ENCODE peak calls at places on chromosomes 4 and X, in seven cellular contexts. One of them, this sample, is unnamed.

GRCh38 chr4:82201805-82202636 is 171.8 kb downstream of the HNRNPD start:
- DNase-seq in A549: peak; percentile 40
- DNase-seq in lower lobe of right lung: no peak
- DNase-seq in body of pancreas: peak; percentile 57
- DNase-seq in IMR-90: peak; percentile 27
- DNase-seq in choroid plexus epithelial cell: peak; percentile 72
- DNase-seq in Caco-2: peak; percentile 63
- DNase-seq in this sample: peak; percentile 53

GRCh38 chrX:105527759-105528158 is 294.6 kb upstream of the NRK start:
- DNase-seq in A549: no peak
- DNase-seq in lower lobe of right lung: no peak
- DNase-seq in body of pancreas: no peak
- DNase-seq in IMR-90: no peak
- DNase-seq in choroid plexus epithelial cell: no peak
- DNase-seq in Caco-2: no peak
- DNase-seq in this sample: peak; percentile 14

GRCh38 chrX:108353452-108353851 is 84.8 kb downstream of the COL4A6 start:
- DNase-seq in A549: no peak
- DNase-seq in lower lobe of right lung: no peak
- DNase-seq in body of pancreas: no peak
- DNase-seq in IMR-90: no peak
- DNase-seq in choroid plexus epithelial cell: no peak
- DNase-seq in Caco-2: no peak
- DNase-seq in this sample: no peak

GRCh38 chr4:142727152-142727551 is 118.9 kb downstream of the INPP4B start:
- DNase-seq in A549: no peak
- DNase-seq in lower lobe of right lung: no peak
- DNase-seq in body of pancreas: no peak
- DNase-seq in IMR-90: no peak
- DNase-seq in choroid plexus epithelial cell: no peak
- DNase-seq in Caco-2: no peak
- DNase-seq in this sample: no peak

GRCh38 chrX:13428055-13428786 is 108.4 kb upstream of the ATXN3L start:
- DNase-seq in A549: peak; percentile 86
- DNase-seq in lower lobe of right lung: no peak
- DNase-seq in body of pancreas: peak; percentile 4
- DNase-seq in IMR-90: peak; percentile 72
- DNase-seq in choroid plexus epithelial cell: peak; percentile 89
- DNase-seq in Caco-2: no peak
- DNase-seq in this sample: peak; percentile 90

GRCh38 chr4:41532336-41532735 is 5.6 kb upstream of the LIMCH1 start:
- DNase-seq in A549: no peak
- DNase-seq in lower lobe of right lung: no peak
- DNase-seq in body of pancreas: no peak
- DNase-seq in IMR-90: no peak
- DNase-seq in choroid plexus epithelial cell: no peak
- DNase-seq in Caco-2: no peak
- DNase-seq in this sample: no peak

GRCh38 chr4:119962631-119963030 is 104.0 kb downstream of the MAD2L1 start:
- DNase-seq in A549: no peak
- DNase-seq in lower lobe of right lung: no peak
- DNase-seq in body of pancreas: no peak
- DNase-seq in IMR-90: peak; percentile 5
- DNase-seq in choroid plexus epithelial cell: no peak
- DNase-seq in Caco-2: no peak
- DNase-seq in this sample: no peak

GRCh38 chr4:52028970-52029369 is 8.8 kb upstream of the LRRC66 start:
- DNase-seq in A549: peak; percentile 4
- DNase-seq in lower lobe of right lung: no peak
- DNase-seq in body of pancreas: no peak
- DNase-seq in IMR-90: peak; percentile 79
- DNase-seq in choroid plexus epithelial cell: peak; percentile 69
- DNase-seq in Caco-2: no peak
- DNase-seq in this sample: peak; percentile 60

GRCh38 chr4:48904101-48904500 is 2.5 kb downstream of the OCIAD2 start:
- DNase-seq in A549: no peak
- DNase-seq in lower lobe of right lung: no peak
- DNase-seq in body of pancreas: no peak
- DNase-seq in IMR-90: no peak
- DNase-seq in choroid plexus epithelial cell: no peak
- DNase-seq in Caco-2: no peak
- DNase-seq in this sample: no peak

GRCh38 chr4:48483777-48484493 is 792 bp downstream of the SLC10A4 start:
- DNase-seq in A549: peak; percentile 13
- DNase-seq in lower lobe of right lung: peak; percentile 49
- DNase-seq in body of pancreas: no peak
- DNase-seq in IMR-90: no peak
- DNase-seq in choroid plexus epithelial cell: no peak
- DNase-seq in Caco-2: no peak
- DNase-seq in this sample: no peak

GRCh38 chr4:40612831-40613230 is 16.8 kb downstream of the RBM47 start:
- DNase-seq in A549: no peak
- DNase-seq in lower lobe of right lung: no peak
- DNase-seq in body of pancreas: no peak
- DNase-seq in IMR-90: no peak
- DNase-seq in choroid plexus epithelial cell: no peak
- DNase-seq in Caco-2: no peak
- DNase-seq in this sample: no peak

GRCh38 chrX:137562096-137562495 is 3.8 kb upstream of the ZIC3 start:
- DNase-seq in A549: no peak
- DNase-seq in lower lobe of right lung: no peak
- DNase-seq in body of pancreas: no peak
- DNase-seq in IMR-90: no peak
- DNase-seq in choroid plexus epithelial cell: no peak
- DNase-seq in Caco-2: no peak
- DNase-seq in this sample: no peak

GRCh38 chr4:2593003-2593402 is 56.6 kb downstream of the FAM193A start:
- DNase-seq in A549: no peak
- DNase-seq in lower lobe of right lung: no peak
- DNase-seq in body of pancreas: no peak
- DNase-seq in IMR-90: no peak
- DNase-seq in choroid plexus epithelial cell: no peak
- DNase-seq in Caco-2: no peak
- DNase-seq in this sample: no peak

GRCh38 chr4:2587215-2587823 is 50.9 kb downstream of the FAM193A start:
- DNase-seq in A549: no peak
- DNase-seq in lower lobe of right lung: no peak
- DNase-seq in body of pancreas: no peak
- DNase-seq in IMR-90: peak; percentile 32
- DNase-seq in choroid plexus epithelial cell: no peak
- DNase-seq in Caco-2: no peak
- DNase-seq in this sample: peak; percentile 18

GRCh38 chr4:2588259-2588658 is 51.8 kb downstream of the FAM193A start:
- DNase-seq in A549: no peak
- DNase-seq in lower lobe of right lung: no peak
- DNase-seq in body of pancreas: no peak
- DNase-seq in IMR-90: no peak
- DNase-seq in choroid plexus epithelial cell: no peak
- DNase-seq in Caco-2: no peak
- DNase-seq in this sample: no peak

GRCh38 chr4:2592572-2592971 is 56.1 kb downstream of the FAM193A start:
- DNase-seq in A549: no peak
- DNase-seq in lower lobe of right lung: no peak
- DNase-seq in body of pancreas: no peak
- DNase-seq in IMR-90: no peak
- DNase-seq in choroid plexus epithelial cell: no peak
- DNase-seq in Caco-2: no peak
- DNase-seq in this sample: no peak

GRCh38 chr4:2591189-2591588 is 54.7 kb downstream of the FAM193A start:
- DNase-seq in A549: no peak
- DNase-seq in lower lobe of right lung: no peak
- DNase-seq in body of pancreas: no peak
- DNase-seq in IMR-90: peak; percentile 43
- DNase-seq in choroid plexus epithelial cell: peak; percentile 72
- DNase-seq in Caco-2: no peak
- DNase-seq in this sample: peak; percentile 51
- H3K4me3 ChIP-seq in A549: no peak overlapping the region
- H3K4me3 ChIP-seq in lower lobe of right lung: no peak overlapping the region
- H3K4me3 ChIP-seq in body of pancreas: no peak overlapping the region
- H3K4me3 ChIP-seq in IMR-90: no peak overlapping the region
- H3K4me3 ChIP-seq in choroid plexus epithelial cell: no peak overlapping the region
- H3K4me3 ChIP-seq in Caco-2: no peak overlapping the region
- H3K4me3 ChIP-seq in this sample: no peak overlapping the region

DNA sequence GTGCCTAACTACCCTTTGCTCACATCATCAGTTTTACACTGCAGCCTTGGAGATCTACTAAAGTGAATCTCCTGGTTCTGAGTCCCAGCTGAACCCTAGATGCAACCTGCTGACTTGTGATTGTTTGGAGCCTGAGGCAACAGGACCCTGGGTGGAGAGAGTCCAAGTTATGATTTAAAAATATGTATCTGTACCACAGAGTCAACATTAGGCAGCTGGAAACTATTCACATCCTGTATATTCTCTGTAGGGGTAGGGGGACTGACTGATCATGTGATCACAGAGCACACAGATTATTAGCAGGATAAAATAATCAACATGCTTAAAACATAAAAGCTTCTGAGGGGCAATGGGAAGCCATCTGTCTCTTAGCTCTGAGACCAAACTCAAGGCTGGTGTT is 52.1 kb downstream of the CT47B1 start:
- DNase-seq in A549: no peak
- DNase-seq in lower lobe of right lung: no peak
- DNase-seq in body of pancreas: no peak
- DNase-seq in IMR-90: no peak
- DNase-seq in choroid plexus epithelial cell: peak; percentile 42
- DNase-seq in Caco-2: no peak
- DNase-seq in this sample: peak; percentile 7
- TF ChIP-seq CTCF in A549: no peak
- TF ChIP-seq CTCF in lower lobe of right lung: no peak
- TF ChIP-seq CTCF in body of pancreas: no peak
- TF ChIP-seq CTCF in IMR-90: no peak
- TF ChIP-seq CTCF in choroid plexus epithelial cell: no peak
- TF ChIP-seq CTCF in Caco-2: no peak
- TF ChIP-seq CTCF in this sample: no peak

DNA sequence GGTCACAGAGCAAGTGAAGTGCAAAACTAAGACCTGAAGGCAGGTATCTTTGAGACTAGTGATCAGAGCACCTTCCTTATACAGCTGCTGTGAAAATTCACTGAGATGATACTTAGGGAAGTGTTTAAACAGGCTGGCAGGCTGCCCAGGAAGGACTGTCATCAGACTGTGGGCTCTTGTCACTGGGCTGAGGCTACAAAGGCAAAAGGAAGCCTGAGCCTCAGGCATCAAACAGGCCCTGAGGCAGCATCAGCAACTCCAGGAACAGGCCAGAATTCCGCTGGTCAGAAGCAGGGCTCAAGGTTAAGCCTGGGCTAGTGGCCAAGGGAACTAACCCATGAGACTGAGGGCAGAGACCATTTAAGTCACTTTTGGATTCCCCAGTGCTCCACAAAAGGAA is 12.9 kb downstream of the PJA1 start:
- DNase-seq in A549: peak; percentile 33
- DNase-seq in lower lobe of right lung: peak; percentile 58
- DNase-seq in body of pancreas: peak; percentile 51
- DNase-seq in IMR-90: no peak
- DNase-seq in choroid plexus epithelial cell: no peak
- DNase-seq in Caco-2: no peak
- DNase-seq in this sample: peak; percentile 12
- H3K4me3 ChIP-seq in A549: no peak overlapping the region
- H3K4me3 ChIP-seq in lower lobe of right lung: no peak overlapping the region
- H3K4me3 ChIP-seq in body of pancreas: no peak overlapping the region
- H3K4me3 ChIP-seq in IMR-90: no peak overlapping the region
- H3K4me3 ChIP-seq in choroid plexus epithelial cell: no peak overlapping the region
- H3K4me3 ChIP-seq in Caco-2: no peak overlapping the region
- H3K4me3 ChIP-seq in this sample: no peak overlapping the region

GRCh38 chr4:73662709-73663546 is 42.7 kb upstream of the RASSF6 start:
- DNase-seq in A549: peak; percentile 61
- DNase-seq in lower lobe of right lung: no peak
- DNase-seq in body of pancreas: no peak
- DNase-seq in IMR-90: peak; percentile 77
- DNase-seq in choroid plexus epithelial cell: peak; percentile 92
- DNase-seq in Caco-2: no peak
- DNase-seq in this sample: peak; percentile 84
- TF ChIP-seq CTCF in A549: peak; percentile 63
- TF ChIP-seq CTCF in lower lobe of right lung: peak; percentile 46
- TF ChIP-seq CTCF in body of pancreas: peak; percentile 49
- TF ChIP-seq CTCF in IMR-90: peak; percentile 72
- TF ChIP-seq CTCF in choroid plexus epithelial cell: peak; percentile 73
- TF ChIP-seq CTCF in Caco-2: no peak
- TF ChIP-seq CTCF in this sample: peak; percentile 45

DNA sequence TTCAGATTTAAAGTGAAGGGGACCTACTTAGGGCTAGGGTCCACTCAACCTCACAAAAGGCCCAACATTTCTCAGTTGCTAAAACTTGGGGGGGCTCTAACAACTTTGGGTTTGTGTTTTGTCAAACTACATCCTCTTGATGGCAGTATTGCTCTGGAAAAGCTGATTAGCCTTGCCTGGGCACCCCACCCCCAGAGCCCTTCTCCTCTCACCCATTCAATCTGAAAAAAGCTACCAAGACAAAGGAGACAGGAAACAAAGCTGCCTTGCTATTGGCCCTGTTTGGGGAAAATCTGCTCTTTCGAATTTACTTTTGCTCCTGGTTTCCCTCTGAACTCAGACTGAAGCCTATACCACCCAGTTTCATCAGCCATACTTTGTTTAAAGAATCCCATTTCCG is 195.2 kb upstream of the STK26 start:
- DNase-seq in A549: peak; percentile 43
- DNase-seq in lower lobe of right lung: no peak
- DNase-seq in body of pancreas: peak; percentile 13
- DNase-seq in IMR-90: no peak
- DNase-seq in choroid plexus epithelial cell: peak; percentile 34
- DNase-seq in Caco-2: no peak
- DNase-seq in this sample: peak; percentile 26
- H3K4me3 ChIP-seq in A549: no peak overlapping the region
- H3K4me3 ChIP-seq in lower lobe of right lung: no peak overlapping the region
- H3K4me3 ChIP-seq in body of pancreas: no peak overlapping the region
- H3K4me3 ChIP-seq in IMR-90: no peak overlapping the region
- H3K4me3 ChIP-seq in choroid plexus epithelial cell: no peak overlapping the region
- H3K4me3 ChIP-seq in Caco-2: no peak overlapping the region
- H3K4me3 ChIP-seq in this sample: no peak overlapping the region

GRCh38 chrX:140038842-140039241 is 73.5 kb upstream of the CXorf66 start:
- DNase-seq in A549: no peak
- DNase-seq in lower lobe of right lung: no peak
- DNase-seq in body of pancreas: no peak
- DNase-seq in IMR-90: no peak
- DNase-seq in choroid plexus epithelial cell: no peak
- DNase-seq in Caco-2: no peak
- DNase-seq in this sample: no peak

GRCh38 chrX:140040397-140040796 is 75.1 kb upstream of the CXorf66 start:
- DNase-seq in A549: peak; percentile 21
- DNase-seq in lower lobe of right lung: no peak
- DNase-seq in body of pancreas: no peak
- DNase-seq in IMR-90: no peak
- DNase-seq in choroid plexus epithelial cell: no peak
- DNase-seq in Caco-2: no peak
- DNase-seq in this sample: no peak

GRCh38 chrX:140034916-140035315 is 69.6 kb upstream of the CXorf66 start:
- DNase-seq in A549: peak; percentile 6
- DNase-seq in lower lobe of right lung: no peak
- DNase-seq in body of pancreas: no peak
- DNase-seq in IMR-90: no peak
- DNase-seq in choroid plexus epithelial cell: peak; percentile 1
- DNase-seq in Caco-2: no peak
- DNase-seq in this sample: no peak
- TF ChIP-seq CTCF in A549: no peak
- TF ChIP-seq CTCF in lower lobe of right lung: no peak
- TF ChIP-seq CTCF in body of pancreas: no peak
- TF ChIP-seq CTCF in IMR-90: peak; percentile 28
- TF ChIP-seq CTCF in choroid plexus epithelial cell: no peak
- TF ChIP-seq CTCF in Caco-2: no peak
- TF ChIP-seq CTCF in this sample: no peak

This sample was measured in cardiac fibroblast.